ENCODE peak calls at places on chromosomes 12 and 14, in eight cellular contexts. B, L, F, U, M, Y, S and C are unnamed samples.

GRCh38 chr12:57176846-57177245 is 29.4 kb upstream of the LRP1-AS start:
- DNase-seq in Y (no peak), L (no peak), B (no peak), S (no peak), U (peak; percentile 61), F (no peak), M (no peak), C (no peak)

GRCh38 chr14:23040100-23040499 is 1.9 kb upstream of the PSMB11 start:
- DNase-seq in S (no peak), L (no peak), F (no peak), B (no peak), U (no peak), Y (no peak), M (no peak), C (no peak)

GRCh38 chr12:40829738-40830144 is 137.5 kb downstream of the CNTN1 start:
- DNase-seq in B (no peak), F (no peak), L (no peak), U (peak; percentile 31), Y (no peak), S (no peak), M (no peak), C (no peak)

GRCh38 chr14:65345264-65345663 is 67.3 kb upstream of the FUT8 start:
- DNase-seq in L (no peak), S (no peak), U (no peak), F (no peak), B (no peak), M (no peak), Y (no peak), C (no peak)

GRCh38 chr14:34208532-34208931 is 253.5 kb downstream of the SPTSSA start:
- DNase-seq in U (no peak), S (no peak), L (no peak), B (no peak), M (no peak), Y (no peak), F (no peak), C (no peak)

GRCh38 chr12:115983226-115983798 is 294.2 kb downstream of the MED13L start:
- DNase-seq in Y (peak; percentile 15), F (no peak), B (peak; percentile 4), S (no peak), M (no peak), L (no peak), U (peak; percentile 19), C (no peak)

GRCh38 chr14:91205449-91205848 is 39.1 kb downstream of the GPR68 start:
- DNase-seq in U (no peak), S (no peak), F (no peak), L (peak; percentile 34), Y (no peak), M (peak; percentile 25), B (no peak), C (no peak)

GRCh38 chr14:51780741-51781140 is 79.7 kb upstream of the GNG2 start:
- DNase-seq in M (peak; percentile 32), F (no peak), Y (peak; percentile 18), U (peak; percentile 60), B (no peak), S (no peak), L (no peak), C (no peak)

GRCh38 chr12:92363295-92364146 is 217.9 kb upstream of the BTG1 start:
- DNase-seq in B (peak; percentile 96), Y (no peak), L (peak; percentile 77), S (no peak), U (peak; percentile 67), M (peak; percentile 26), F (peak; percentile 13), C (no peak)

GRCh38 chr12:132521726-132522292 is 31.9 kb downstream of the FBRSL1 start:
- DNase-seq in S (no peak), M (no peak), F (no peak), U (no peak), L (no peak), B (no peak), Y (no peak), C (no peak)

DNA sequence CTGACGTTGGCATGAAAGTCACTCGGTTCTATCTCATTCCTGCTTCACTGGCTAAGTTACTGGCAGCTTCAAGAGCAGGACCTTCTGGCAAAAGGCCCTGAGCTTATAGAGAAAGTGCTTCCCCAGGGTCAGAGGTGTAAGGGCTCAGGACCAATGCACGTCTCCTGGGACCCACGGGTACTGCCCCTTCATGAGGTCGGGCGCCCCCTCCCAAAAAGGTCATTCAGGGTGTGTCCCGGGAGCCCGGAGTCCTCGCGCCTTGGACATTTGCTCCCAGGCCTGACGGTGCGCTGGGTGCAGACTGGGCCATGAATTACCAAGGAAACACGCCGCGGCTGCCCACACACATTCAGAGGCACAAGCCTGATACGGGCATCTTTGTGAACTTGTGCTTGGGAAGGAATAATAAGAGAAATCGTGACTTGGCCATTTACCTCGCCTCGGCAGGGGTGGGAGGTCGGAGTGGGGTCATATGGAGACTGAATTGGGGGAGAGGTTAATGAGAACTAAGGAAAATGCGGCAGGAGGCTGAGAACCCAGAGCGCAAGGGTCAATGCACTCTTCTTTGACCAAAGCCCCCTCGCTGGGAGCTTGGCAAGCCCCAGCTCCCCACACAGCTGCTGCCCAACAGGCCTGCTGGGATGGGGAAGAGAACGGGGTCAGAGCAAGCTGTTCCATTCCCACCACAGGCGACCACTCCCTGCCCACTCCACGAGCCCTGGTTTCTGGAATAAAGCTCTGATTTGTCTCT is 15.7 kb upstream of the SLC6A12 start:
- DNase-seq in Y (no peak), M (no peak), U (no peak), S (no peak), B (no peak), L (no peak), F (no peak), C (no peak)
- TF ChIP-seq CTCF in Y (no peak), M (no peak), U (no peak), S (no peak), B (no peak), L (no peak), F (no peak), C (no peak)

GRCh38 chr12:80195737-80196136 is 96.4 kb downstream of the OTOGL start:
- DNase-seq in B (no peak), Y (no peak), M (no peak), F (no peak), L (no peak), S (no peak), U (no peak), C (no peak)

GRCh38 chr12:80196419-80196818 is 97.1 kb downstream of the OTOGL start:
- DNase-seq in Y (no peak), M (no peak), U (no peak), S (no peak), F (no peak), B (no peak), L (no peak), C (no peak)

GRCh38 chr12:80195143-80195726 is 95.9 kb downstream of the OTOGL start:
- DNase-seq in L (no peak), B (peak; percentile 14), S (no peak), U (peak; percentile 83), F (no peak), M (peak; percentile 79), Y (peak; percentile 19), C (no peak)

GRCh38 chr12:80201908-80202307 is 102.6 kb downstream of the OTOGL start:
- DNase-seq in B (no peak), F (no peak), S (no peak), M (no peak), U (no peak), Y (no peak), L (no peak), C (no peak)

DNA sequence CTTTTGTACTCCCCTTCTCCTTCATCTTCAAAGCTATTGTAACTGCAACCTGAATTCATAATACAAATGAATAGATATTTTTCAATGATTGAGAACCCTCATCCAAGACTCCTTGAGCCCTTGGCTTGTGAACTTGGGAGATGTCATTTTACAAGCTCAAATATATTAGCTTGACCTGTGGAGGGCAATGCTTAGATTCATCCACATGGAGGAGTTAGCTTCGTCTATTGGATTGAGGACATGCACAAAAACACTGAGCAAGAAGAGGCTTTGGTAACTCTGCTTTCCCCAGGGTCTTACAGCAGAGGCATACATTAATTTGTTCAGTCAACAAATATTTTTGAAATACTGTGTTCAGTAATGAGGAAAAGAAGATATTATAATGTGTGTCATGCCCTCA is 101.1 kb downstream of the OTOGL start:
- DNase-seq in Y (no peak), B (no peak), M (no peak), F (no peak), S (no peak), L (no peak), U (no peak), C (no peak)
- TF ChIP-seq CTCF in Y (no peak), B (no peak), M (no peak), F (no peak), S (no peak), L (no peak), U (no peak), C (no peak)

DNA sequence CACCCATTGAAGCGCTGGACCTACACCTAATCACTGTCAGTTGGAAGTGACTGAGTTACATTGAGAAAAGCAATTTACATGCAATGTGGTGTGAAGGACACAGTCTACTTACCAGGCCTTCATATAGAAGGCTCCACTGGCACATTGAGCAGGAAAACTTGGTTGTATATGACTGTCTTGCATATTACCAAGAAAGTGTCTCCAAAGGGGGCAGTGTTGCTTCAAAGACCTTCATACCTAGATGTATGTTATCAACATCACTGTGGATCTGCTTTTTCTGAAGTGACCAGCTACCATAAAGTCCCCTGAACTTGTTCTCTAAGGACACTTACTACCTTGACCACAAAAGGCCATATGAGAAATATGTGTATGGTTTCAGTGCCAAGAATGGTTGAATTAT is 64.1 kb downstream of the NELL2 start:
- DNase-seq in F (no peak), U (peak; percentile 1), S (no peak), M (no peak), Y (no peak), B (peak; percentile 77), L (no peak), C (no peak)
- TF ChIP-seq CTCF in F (no peak), U (no peak), S (no peak), M (no peak), Y (no peak), B (peak; percentile 82), L (no peak), C (peak; percentile 19)

GRCh38 chr12:108129017-108129812 is at the start of gene WSCD2:
- DNase-seq in F (no peak), M (no peak), L (peak; percentile 77), S (no peak), Y (peak; percentile 84), U (peak; percentile 19), B (no peak), C (no peak)
- TF ChIP-seq CTCF in F (no peak), M (no peak), L (no peak), S (no peak), Y (peak; percentile 48), U (no peak), B (no peak), C (peak; percentile 64)

DNA sequence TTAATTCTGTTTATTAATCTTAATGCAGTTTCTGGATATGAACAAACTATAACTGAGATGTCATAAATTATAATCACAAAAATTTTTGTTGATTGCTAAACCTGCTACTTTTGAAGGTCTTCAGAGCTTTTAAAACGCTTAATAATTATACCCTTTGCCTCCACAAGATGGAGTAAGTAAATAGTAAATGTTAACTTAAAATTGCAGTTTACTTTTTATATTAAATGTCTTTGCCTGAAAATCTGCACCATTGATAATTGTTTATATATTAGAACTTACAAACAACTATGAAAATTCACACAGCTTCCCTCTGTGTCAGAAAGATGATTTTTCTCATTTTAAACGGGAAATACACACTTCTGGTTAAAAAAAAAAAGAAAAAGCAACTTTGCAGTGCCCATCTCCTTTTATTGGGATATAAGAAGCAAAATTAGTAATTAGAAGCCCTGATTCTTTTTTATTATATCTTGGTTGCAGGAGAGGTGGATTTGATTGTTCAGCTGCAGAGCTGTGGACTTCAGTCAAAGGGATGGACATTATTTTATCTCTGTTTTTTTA is 35.6 kb downstream of the SCFD1 start:
- DNase-seq in L (no peak), U (peak; percentile 9), B (peak; percentile 29), S (no peak), F (no peak), Y (no peak), M (peak; percentile 25), C (no peak)
- TF ChIP-seq CTCF in L (no peak), U (peak; percentile 8), B (peak; percentile 76), S (no peak), F (peak; percentile 36), Y (no peak), M (peak; percentile 26), C (peak; percentile 83)